ENCODE peak calls at places on chromosomes 16 and 17, in nine cellular contexts. C is A549; P is brain microvascular endothelial cell; M is germinal center; A is activated naive CD8-positive, alpha-beta T cell treated with anti-CD3 and anti-CD28 coated beads for 36 hours; G is stimulated activated CD4-positive, alpha-beta T cell treated with anti-CD3 and anti-CD28 coated beads, Interleukin-15, amount 100 ng/mL, for 1 hour; H is cardiac fibroblast; E is NCI-H146; Y is RCC 7860. U is an unnamed sample.

GRCh38 chr17:44651228-44651627 is 5.0 kb upstream of the MEIOC start:
- DNase-seq in C (no peak), G (no peak), Y (no peak), P (no peak), H (no peak), M (no peak), E (no peak), A (no peak), U (no peak)

GRCh38 chr17:5587431-5588032 is 3.2 kb upstream of the NLRP1 start:
- DNase-seq in C (peak; percentile 79), G (no peak), M (peak; percentile 75), E (peak; percentile 61), Y (peak; percentile 56), A (peak; percentile 39), H (peak; percentile 85), P (peak; percentile 42), U (peak; percentile 91)

GRCh38 chr17:77572065-77572601 is 386.4 kb upstream of the TNRC6C start:
- DNase-seq in P (no peak), C (no peak), H (no peak), Y (no peak), G (no peak), A (no peak), M (no peak), E (no peak), U (no peak)

GRCh38 chr16:82133798-82134197 is 36.2 kb downstream of the MPHOSPH6 start:
- DNase-seq in C (no peak), E (no peak), M (no peak), Y (no peak), A (peak; percentile 18), P (no peak), G (no peak), H (no peak), U (no peak)

GRCh38 chr16:48361540-48361939 is 23.7 kb downstream of the SIAH1 start:
- DNase-seq in P (no peak), C (no peak), G (no peak), M (no peak), A (no peak), E (no peak), H (no peak), Y (no peak), U (no peak)

GRCh38 chr17:79272666-79273219 is 198.1 kb downstream of the ENGASE start:
- DNase-seq in M (no peak), H (no peak), A (no peak), G (no peak), Y (peak; percentile 79), C (peak; percentile 29), P (no peak), E (no peak), U (no peak)

GRCh38 chr16:76956394-76956793 is 234.6 kb upstream of the MON1B start:
- DNase-seq in G (no peak), E (no peak), A (no peak), H (peak; percentile 33), Y (no peak), P (no peak), C (no peak), M (no peak), U (no peak)

GRCh38 chr16:86477642-86478041 is 32.7 kb upstream of the FOXF1 start:
- DNase-seq in M (no peak), C (no peak), Y (no peak), P (no peak), A (no peak), H (peak; percentile 27), E (no peak), G (no peak), U (no peak)

GRCh38 chr17:40535924-40536717 is 29.2 kb downstream of the CCR7 start:
- DNase-seq in Y (no peak), M (no peak), P (no peak), A (no peak), C (no peak), H (peak; percentile 79), G (no peak), E (no peak), U (no peak)

GRCh38 chr17:5249615-5250014 is 15.0 kb upstream of the SCIMP start:
- DNase-seq in G (no peak), Y (peak; percentile 50), H (peak; percentile 89), M (peak; percentile 73), E (peak; percentile 71), C (peak; percentile 83), A (peak; percentile 50), P (peak; percentile 76), U (peak; percentile 87)

GRCh38 chr16:50066482-50067289 is 916 bp downstream of the HEATR3 start:
- DNase-seq in E (peak; percentile 58), H (no peak), M (no peak), Y (no peak), C (no peak), P (no peak), G (no peak), A (no peak), U (peak; percentile 45)

GRCh38 chr16:10090816-10091215 is 91.4 kb downstream of the GRIN2A start:
- DNase-seq in E (no peak), Y (no peak), H (no peak), G (no peak), P (no peak), A (no peak), C (no peak), M (no peak), U (no peak)

GRCh38 chr16:19708498-19709205 is 9.4 kb downstream of the KNOP1 start:
- DNase-seq in E (no peak), H (no peak), C (no peak), A (no peak), M (no peak), P (no peak), Y (no peak), G (no peak), U (no peak)

GRCh38 chr17:2911755-2912111 is 115.5 kb downstream of the RAP1GAP2 start:
- DNase-seq in H (no peak), P (no peak), M (no peak), Y (no peak), A (no peak), C (no peak), E (no peak), G (no peak), U (no peak)

GRCh38 chr16:9900576-9900975 is 281.7 kb downstream of the GRIN2A start:
- DNase-seq in Y (no peak), G (no peak), M (no peak), H (no peak), C (no peak), E (no peak), P (no peak), A (no peak), U (no peak)

GRCh38 chr16:15970202-15970601 is 20.8 kb downstream of the ABCC1 start:
- DNase-seq in M (peak; percentile 49), C (peak; percentile 72), H (no peak), A (no peak), G (no peak), P (no peak), Y (no peak), E (no peak), U (peak; percentile 63)

GRCh38 chr16:85788819-85789218 is 10.5 kb downstream of the EMC8 start:
- DNase-seq in A (no peak), G (no peak), C (no peak), E (no peak), Y (no peak), M (no peak), P (no peak), H (no peak), U (no peak)

GRCh38 chr17:55238931-55239297 is 25.8 kb upstream of the HLF start:
- DNase-seq in G (no peak), C (no peak), Y (no peak), A (no peak), P (no peak), M (peak; percentile 13), H (peak; percentile 4), E (peak; percentile 39), U (no peak)

GRCh38 chr17:39591958-39592954 is 15.5 kb downstream of the NEUROD2 start:
- DNase-seq in P (peak; percentile 9), H (peak; percentile 58), C (peak; percentile 64), M (no peak), G (no peak), A (no peak), Y (peak; percentile 18), E (peak; percentile 45), U (peak; percentile 82)

GRCh38 chr17:37043201-37043600 is 94.4 kb downstream of the AATF start:
- DNase-seq in A (no peak), E (peak; percentile 11), C (peak; percentile 16), M (no peak), Y (no peak), P (peak; percentile 28), H (no peak), G (no peak), U (no peak)

GRCh38 chr17:42683407-42684031 is 1.2 kb downstream of the CNTNAP1 start:
- DNase-seq in A (peak; percentile 32), H (peak; percentile 59), Y (no peak), M (no peak), P (no peak), C (no peak), E (no peak), G (no peak), U (no peak)

GRCh38 chr16:57708168-57708567 is 13.6 kb downstream of the DRC7 start:
- DNase-seq in E (no peak), P (no peak), H (no peak), A (no peak), M (no peak), G (no peak), Y (no peak), C (no peak), U (no peak)

GRCh38 chr16:78756189-78756661 is 656.8 kb downstream of the WWOX start:
- DNase-seq in M (no peak), G (no peak), H (no peak), E (peak; percentile 8), A (no peak), Y (no peak), C (no peak), P (no peak), U (no peak)

GRCh38 chr17:78330570-78331224 is 29.2 kb downstream of the SOCS3 start:
- DNase-seq in H (peak; percentile 66), G (no peak), E (no peak), Y (peak; percentile 70), C (peak; percentile 92), P (no peak), M (no peak), A (no peak), U (no peak)

GRCh38 chr17:16215965-16216316 is 607 bp upstream of the NCOR1 start:
- DNase-seq in Y (peak; percentile 26), H (no peak), G (no peak), P (no peak), E (peak; percentile 88), A (no peak), M (peak; percentile 41), C (no peak), U (peak; percentile 86)

GRCh38 chr16:69351309-69352027 is at the start of gene TMED6:
- DNase-seq in P (no peak), A (no peak), Y (no peak), H (no peak), G (no peak), E (no peak), C (no peak), M (no peak), U (no peak)

GRCh38 chr17:75325827-75326586 is 36.8 kb upstream of the SLC25A19 start:
- DNase-seq in Y (no peak), G (no peak), A (no peak), P (no peak), E (no peak), H (peak; percentile 93), M (no peak), C (no peak), U (peak; percentile 40)

GRCh38 chr17:1905190-1905919 is 75.5 kb downstream of the RPA1 start:
- DNase-seq in H (no peak), C (no peak), P (no peak), A (no peak), G (no peak), E (peak; percentile 71), Y (no peak), M (no peak), U (no peak)

GRCh38 chr17:18854956-18855355 is 3.0 kb upstream of the PRPSAP2 start:
- DNase-seq in M (no peak), C (no peak), P (no peak), E (no peak), G (no peak), Y (no peak), H (no peak), A (no peak), U (no peak)